ENCODE peak calls at places on chromosomes 11 and 22, in ten cellular contexts. E is Peyer's patch, G is A549, C is body of pancreas, M is psoas muscle, P is AG04450, T is IMR-90, Y is cardiac muscle cell, X is PC-3, A is neural progenitor cell. S is an unnamed sample.

GRCh38 chr11:8789864-8790263 is 107.3 kb downstream of the RPL27A start:
- DNase-seq in E (no peak), G (no peak), C (peak; percentile 32), M (no peak), P (no peak), T (no peak), Y (no peak), X (no peak), A (no peak), S (no peak)

GRCh38 chr22:19962909-19963806 is 21.5 kb upstream of the TXNRD2 start:
- DNase-seq in E (no peak), G (no peak), C (peak; percentile 95), M (peak; percentile 27), P (no peak), T (peak; percentile 58), Y (no peak), X (peak; percentile 92), A (no peak), S (peak; percentile 70)

GRCh38 chr11:30012346-30012745 is 4.5 kb downstream of the KCNA4 start:
- DNase-seq in E (no peak), G (no peak), C (no peak), M (no peak), P (no peak), T (no peak), Y (no peak), X (no peak), A (no peak), S (no peak)

GRCh38 chr22:22384267-22384666 is 124.3 kb downstream of the ZNF280B start:
- DNase-seq in E (no peak), G (no peak), C (no peak), M (no peak), P (no peak), T (no peak), Y (no peak), X (no peak), A (no peak), S (no peak)

GRCh38 chr11:67312187-67313021 is 9.1 kb downstream of the SSH3 start:
- DNase-seq in E (no peak), G (peak; percentile 57), C (peak; percentile 38), M (no peak), P (no peak), T (no peak), Y (no peak), X (peak; percentile 96), A (no peak), S (peak; percentile 83)

GRCh38 chr11:30025396-30026139 is 8.7 kb upstream of the KCNA4 start:
- DNase-seq in E (no peak), G (no peak), C (no peak), M (no peak), P (no peak), T (no peak), Y (no peak), X (no peak), A (no peak), S (no peak)

GRCh38 chr11:3166268-3167142 is 1.4 kb upstream of the OSBPL5 start:
- DNase-seq in E (no peak), G (no peak), C (no peak), M (no peak), P (no peak), T (no peak), Y (no peak), X (no peak), A (peak; percentile 54), S (peak; percentile 63)

GRCh38 chr11:29017941-29018340 is 909.8 kb downstream of the METTL15 start:
- DNase-seq in E (no peak), G (no peak), C (no peak), M (no peak), P (no peak), T (no peak), Y (no peak), X (peak; percentile 39), A (no peak), S (no peak)

GRCh38 chr22:20057596-20058268 is 22.3 kb upstream of the DGCR8 start:
- DNase-seq in E (no peak), G (no peak), C (no peak), M (no peak), P (no peak), T (no peak), Y (no peak), X (no peak), A (no peak), S (no peak)

GRCh38 chr11:121671276-121672168 is 218.8 kb upstream of the SORL1-AS1 start:
- DNase-seq in E (no peak), G (no peak), C (no peak), M (no peak), P (no peak), T (peak; percentile 49), Y (no peak), X (no peak), A (no peak), S (no peak)

GRCh38 chr22:20405291-20405930 is 11.5 kb downstream of the ZNF74 start:
- DNase-seq in E (no peak), G (no peak), C (no peak), M (no peak), P (no peak), T (no peak), Y (no peak), X (no peak), A (no peak), S (peak; percentile 62)

GRCh38 chr11:111936045-111936400 is 1.1 kb upstream of the DIXDC1 start:
- DNase-seq in E (no peak), G (no peak), C (no peak), M (no peak), P (no peak), T (peak; percentile 46), Y (no peak), X (no peak), A (no peak), S (no peak)

GRCh38 chr11:111939836-111940604 is 2.9 kb downstream of the DIXDC1 start:
- DNase-seq in E (no peak), G (no peak), C (no peak), M (no peak), P (peak; percentile 68), T (peak; percentile 94), Y (no peak), X (peak; percentile 59), A (no peak), S (no peak)

GRCh38 chr11:111937461-111937769 is 272 bp downstream of the DIXDC1 start:
- DNase-seq in E (no peak), G (no peak), C (no peak), M (no peak), P (no peak), T (no peak), Y (no peak), X (no peak), A (no peak), S (no peak)

GRCh38 chr11:111937859-111938258 is 716 bp downstream of the DIXDC1 start:
- DNase-seq in E (no peak), G (no peak), C (no peak), M (no peak), P (no peak), T (no peak), Y (no peak), X (no peak), A (peak; percentile 34), S (no peak)

GRCh38 chr11:111938687-111939160 is 1.6 kb downstream of the DIXDC1 start:
- DNase-seq in E (peak; percentile 34), G (no peak), C (no peak), M (no peak), P (no peak), T (peak; percentile 63), Y (no peak), X (peak; percentile 32), A (peak; percentile 40), S (no peak)
- H3K4me3 ChIP-seq in E (no peak overlapping the region), G (peak overlapping the region; percentile 71), C (no peak overlapping the region), M (peak overlapping the region; percentile 86), P (peak overlapping the region; percentile 46), T (peak overlapping the region; percentile 1), Y (no peak overlapping the region), X (no peak overlapping the region), A (peak overlapping the region; percentile 63), S (no peak overlapping the region)

GRCh38 chr11:50072226-50073112 is 39.8 kb downstream of the OR4C45 start:
- DNase-seq in E (no peak), G (no peak), C (no peak), M (no peak), P (no peak), T (no peak), Y (no peak), X (no peak), A (no peak), S (no peak)
- H3K9me3 ChIP-seq in E (peaks cover 31% of the 10 kb centered on the region), G (no peaks in the 10 kb centered on the region), C (peaks cover 40% of the 10 kb centered on the region), M (no peaks in the 10 kb centered on the region), P (peaks cover 72% of the 10 kb centered on the region), T (peaks cover 48% of the 10 kb centered on the region), Y (no peaks in the 10 kb centered on the region), X (no peaks in the 10 kb centered on the region), A (peaks cover 4% of the 10 kb centered on the region), S (peaks cover 41% of the 10 kb centered on the region)

GRCh38 chr22:26501996-26502395 is 10.3 kb downstream of the TFIP11 start:
- DNase-seq in E (no peak), G (no peak), C (no peak), M (no peak), P (no peak), T (no peak), Y (no peak), X (no peak), A (no peak), S (no peak)
- H3K27ac ChIP-seq in E (no peak overlapping the region), G (no peak overlapping the region), C (no peak overlapping the region), M (peak overlapping the region; percentile 88), P (no peak overlapping the region), T (no peak overlapping the region), Y (no peak overlapping the region), X (no peak overlapping the region), A (no peak overlapping the region), S (no peak overlapping the region)

GRCh38 chr11:45341379-45341778 is 55.2 kb upstream of the SYT13 start:
- DNase-seq in E (no peak), G (no peak), C (no peak), M (no peak), P (no peak), T (no peak), Y (no peak), X (no peak), A (peak; percentile 43), S (no peak)
- H3K4me3 ChIP-seq in E (no peak overlapping the region), G (no peak overlapping the region), C (no peak overlapping the region), M (no peak overlapping the region), P (no peak overlapping the region), T (no peak overlapping the region), Y (no peak overlapping the region), X (no peak overlapping the region), A (no peak overlapping the region), S (no peak overlapping the region)

GRCh38 chr11:91981995-91982394 is 242.6 kb upstream of the FAT3 start:
- DNase-seq in E (no peak), G (peak; percentile 80), C (peak; percentile 67), M (peak; percentile 58), P (peak; percentile 41), T (peak; percentile 88), Y (no peak), X (peak; percentile 93), A (no peak), S (no peak)
- H3K9me3 ChIP-seq in E (no peaks in the 10 kb centered on the region), G (no peaks in the 10 kb centered on the region), C (no peaks in the 10 kb centered on the region), M (no peaks in the 10 kb centered on the region), P (no peaks in the 10 kb centered on the region), T (peaks cover 4% of the 10 kb centered on the region), Y (no peaks in the 10 kb centered on the region), X (no peaks in the 10 kb centered on the region), A (no peaks in the 10 kb centered on the region), S (peaks cover 7% of the 10 kb centered on the region)

S was measured in spleen.